ENCODE peak calls at places on chromosome 1, in eight cellular contexts. V is SJSA1, Y is breast epithelium, J is transverse colon, W is PC-3, E is RWPE1, L is mesendoderm, G is aorta. H is an unnamed sample.

GRCh38 chr1:29469457-29469856 is 233.1 kb downstream of the PTPRU start:
- DNase-seq in V (no peak), Y (no peak), J (no peak), W (no peak), E (no peak), L (no peak), G (peak), H (no peak)

GRCh38 chr1:5664906-5665875 is 327.0 kb downstream of the NPHP4 start:
- DNase-seq in V (no peak), Y (no peak), J (no peak), W (no peak), E (no peak), L (peak), G (peak), H (no peak)

GRCh38 chr1:198879711-198880306 is 241.0 kb downstream of the PTPRC start:
- DNase-seq in V (no peak), Y (no peak), J (no peak), W (no peak), E (no peak), L (no peak), G (no peak), H (no peak)

GRCh38 chr1:40818264-40818961 is 34.8 kb downstream of the KCNQ4 start:
- DNase-seq in V (no peak), Y (peak), J (peak), W (no peak), E (peak), L (peak), G (peak), H (no peak)

GRCh38 chr1:109432336-109432735 is 6.1 kb upstream of the PSMA5 start:
- DNase-seq in V (no peak), Y (no peak), J (no peak), W (no peak), E (no peak), L (no peak), G (no peak), H (no peak)

GRCh38 chr1:172902861-172903381 is 147.8 kb downstream of the TNFSF18 start:
- DNase-seq in V (no peak), Y (no peak), J (no peak), W (peak), E (peak), L (no peak), G (no peak), H (peak)

GRCh38 chr1:46204406-46204742 is 1.2 kb downstream of the LURAP1 start:
- DNase-seq in V (no peak), Y (no peak), J (no peak), W (no peak), E (no peak), L (no peak), G (peak), H (no peak)

GRCh38 chr1:91622586-91622985 is 121.9 kb downstream of the CDC7 start:
- DNase-seq in V (no peak), Y (no peak), J (peak), W (no peak), E (no peak), L (no peak), G (peak), H (no peak)

GRCh38 chr1:4482526-4482925 is 171.9 kb upstream of the AJAP1 start:
- DNase-seq in V (no peak), Y (no peak), J (no peak), W (no peak), E (no peak), L (no peak), G (no peak), H (no peak)

GRCh38 chr1:225427249-225428065 is at the start of gene LBR:
- DNase-seq in V (no peak), Y (no peak), J (peak), W (peak), E (peak), L (no peak), G (peak), H (no peak)

GRCh38 chr1:28819020-28819419 is 7.0 kb downstream of the OPRD1 start:
- DNase-seq in V (no peak), Y (no peak), J (no peak), W (no peak), E (no peak), L (no peak), G (no peak), H (no peak)

GRCh38 chr1:12634156-12634555 is 9.7 kb upstream of the AADACL4 start:
- DNase-seq in V (no peak), Y (no peak), J (no peak), W (no peak), E (no peak), L (no peak), G (no peak), H (no peak)

GRCh38 chr1:2587071-2587859 is 688 bp downstream of the PRXL2B start:
- DNase-seq in V (no peak), Y (no peak), J (peak), W (peak), E (peak), L (peak), G (peak), H (no peak)

GRCh38 chr1:183306317-183307042 is 111.7 kb downstream of the NMNAT2 start:
- DNase-seq in V (no peak), Y (no peak), J (no peak), W (peak), E (peak), L (peak), G (no peak), H (no peak)

GRCh38 chr1:53402891-53403655 is 56.1 kb upstream of the DMRTB1 start:
- DNase-seq in V (peak), Y (no peak), J (no peak), W (no peak), E (no peak), L (no peak), G (no peak), H (no peak)

GRCh38 chr1:24705260-24706073 is 39.8 kb upstream of the CLIC4 start:
- DNase-seq in V (peak), Y (peak), J (peak), W (peak), E (peak), L (peak), G (peak), H (peak)

GRCh38 chr1:36239941-36240637 is 15.8 kb downstream of the THRAP3 start:
- DNase-seq in V (no peak), Y (no peak), J (no peak), W (no peak), E (no peak), L (no peak), G (no peak), H (no peak)

GRCh38 chr1:234583755-234584430 is 26.1 kb downstream of the IRF2BP2 start:
- DNase-seq in V (peak), Y (no peak), J (no peak), W (no peak), E (no peak), L (no peak), G (no peak), H (no peak)

GRCh38 chr1:198656500-198656932 is 17.7 kb downstream of the PTPRC start:
- DNase-seq in V (no peak), Y (no peak), J (peak), W (peak), E (no peak), L (no peak), G (peak), H (peak)

GRCh38 chr1:34885405-34886247 is 26.1 kb upstream of the SMIM12 start:
- DNase-seq in V (peak), Y (no peak), J (peak), W (no peak), E (peak), L (peak), G (peak), H (no peak)

GRCh38 chr1:29682918-29683314 is 446.6 kb downstream of the PTPRU start:
- DNase-seq in V (peak), Y (peak), J (no peak), W (peak), E (no peak), L (no peak), G (no peak), H (no peak)

GRCh38 chr1:231694081-231694443 is 67.5 kb downstream of the DISC1 start:
- DNase-seq in V (no peak), Y (no peak), J (no peak), W (no peak), E (no peak), L (no peak), G (no peak), H (no peak)

GRCh38 chr1:228555074-228555989 is 68.2 kb downstream of the RNF187 start:
- DNase-seq in V (no peak), Y (no peak), J (no peak), W (no peak), E (no peak), L (peak), G (no peak), H (no peak)

GRCh38 chr1:26584022-26584485 is 54.5 kb downstream of the RPS6KA1 start:
- DNase-seq in V (no peak), Y (peak), J (no peak), W (peak), E (no peak), L (peak), G (peak), H (no peak)

GRCh38 chr1:51897699-51898031 is 19.1 kb upstream of the NRDC start:
- DNase-seq in V (peak), Y (no peak), J (no peak), W (peak), E (peak), L (no peak), G (no peak), H (no peak)

GRCh38 chr1:202047977-202048376 is 37.6 kb downstream of the ELF3 start:
- DNase-seq in V (no peak), Y (no peak), J (peak), W (no peak), E (no peak), L (no peak), G (no peak), H (no peak)

GRCh38 chr1:70042090-70042716 is 163.2 kb downstream of the LRRC40 start:
- DNase-seq in V (no peak), Y (no peak), J (no peak), W (no peak), E (no peak), L (no peak), G (no peak), H (no peak)

GRCh38 chr1:52139817-52140540 is 1.9 kb upstream of the ZFYVE9 start:
- DNase-seq in V (no peak), Y (no peak), J (no peak), W (peak), E (peak), L (no peak), G (no peak), H (peak)

GRCh38 chr1:99969729-99970591 is at the start of gene SLC35A3:
- DNase-seq in V (peak), Y (peak), J (peak), W (peak), E (peak), L (peak), G (peak), H (no peak)

GRCh38 chr1:43414634-43415223 is 25.0 kb downstream of the SZT2 start:
- DNase-seq in V (peak), Y (no peak), J (peak), W (peak), E (peak), L (peak), G (peak), H (no peak)

GRCh38 chr1:118963138-118963455 is 25.0 kb downstream of the TBX15 start:
- DNase-seq in V (no peak), Y (no peak), J (no peak), W (no peak), E (no peak), L (no peak), G (no peak), H (no peak)

GRCh38 chr1:202710070-202711025 is at the start of gene SYT2:
- DNase-seq in V (peak), Y (no peak), J (peak), W (no peak), E (no peak), L (peak), G (peak), H (no peak)

GRCh38 chr1:41919131-41919530 is 409 bp upstream of the HIVEP3 start:
- DNase-seq in V (no peak), Y (no peak), J (no peak), W (no peak), E (no peak), L (no peak), G (no peak), H (no peak)

GRCh38 chr1:211625040-211625439 is 46.1 kb upstream of the SLC30A1 start:
- DNase-seq in V (no peak), Y (no peak), J (peak), W (peak), E (peak), L (peak), G (no peak), H (no peak)

GRCh38 chr1:19725606-19726005 is 60.9 kb downstream of the HTR6 start:
- DNase-seq in V (no peak), Y (no peak), J (no peak), W (no peak), E (no peak), L (no peak), G (no peak), H (no peak)

GRCh38 chr1:110873856-110874255 is 908 bp downstream of the CD53 start:
- DNase-seq in V (no peak), Y (no peak), J (no peak), W (no peak), E (no peak), L (no peak), G (no peak), H (no peak)

GRCh38 chr1:110874303-110875215 is 1.6 kb downstream of the CD53 start:
- DNase-seq in V (no peak), Y (no peak), J (no peak), W (no peak), E (no peak), L (no peak), G (no peak), H (no peak)

GRCh38 chr1:110872745-110873435 is at the start of gene CD53:
- DNase-seq in V (no peak), Y (no peak), J (peak), W (no peak), E (no peak), L (no peak), G (no peak), H (no peak)

GRCh38 chr1:110870721-110871388 is 2.1 kb upstream of the CD53 start:
- DNase-seq in V (no peak), Y (no peak), J (no peak), W (no peak), E (no peak), L (peak), G (no peak), H (no peak)

DNA sequence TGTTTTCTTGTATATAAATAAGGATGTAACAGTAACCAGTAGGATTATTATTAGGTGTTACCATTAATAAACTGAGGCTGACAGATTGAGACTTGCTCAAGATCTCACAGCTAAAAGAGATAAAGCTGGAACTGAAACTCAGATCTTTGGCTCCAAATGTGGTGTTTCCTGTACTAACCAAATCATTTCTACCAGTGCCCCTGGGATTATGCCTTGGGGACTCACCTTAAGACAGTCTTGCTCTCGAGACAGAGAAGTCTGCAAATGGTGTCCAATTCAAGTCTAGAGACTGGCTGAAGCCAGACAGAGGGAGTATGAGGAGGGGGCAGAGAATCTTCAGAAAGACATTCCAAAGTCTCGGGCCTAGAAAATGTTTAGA is 593 bp upstream of the CD53 start:
- DNase-seq in V (no peak), Y (no peak), J (no peak), W (no peak), E (no peak), L (no peak), G (no peak), H (no peak)
- H3K27ac ChIP-seq in V (no peak), Y (no peak), J (peak), W (no peak), E (no peak), L (no peak), G (no peak), H (no peak)

GRCh38 chr1:15155760-15156743 is 2.5 kb downstream of the TMEM51 start:
- DNase-seq in V (no peak), Y (no peak), J (no peak), W (no peak), E (no peak), L (no peak), G (no peak), H (no peak)

GRCh38 chr1:15156807-15157380 is 3.3 kb downstream of the TMEM51 start:
- DNase-seq in V (no peak), Y (no peak), J (no peak), W (no peak), E (no peak), L (no peak), G (no peak), H (no peak)

GRCh38 chr1:15158506-15159165 is 5.1 kb downstream of the TMEM51 start:
- DNase-seq in V (no peak), Y (no peak), J (no peak), W (peak), E (peak), L (no peak), G (no peak), H (no peak)

GRCh38 chr1:15159166-15159555 is 5.6 kb downstream of the TMEM51 start:
- DNase-seq in V (no peak), Y (no peak), J (no peak), W (no peak), E (no peak), L (no peak), G (no peak), H (no peak)

GRCh38 chr1:15157524-15158399 is 4.2 kb downstream of the TMEM51 start:
- DNase-seq in V (no peak), Y (no peak), J (no peak), W (no peak), E (no peak), L (no peak), G (no peak), H (no peak)
- H3K27ac ChIP-seq in V (no peak), Y (no peak), J (peak), W (peak), E (peak), L (no peak), G (no peak), H (peak)

GRCh38 chr1:185653615-185654014 is 80.6 kb upstream of the HMCN1 start:
- DNase-seq in V (no peak), Y (no peak), J (no peak), W (no peak), E (no peak), L (no peak), G (no peak), H (no peak)
- H3K27ac ChIP-seq in V (no peak), Y (no peak), J (no peak), W (no peak), E (no peak), L (no peak), G (no peak), H (no peak)

GRCh38 chr1:207999274-207999915 is 88.5 kb upstream of the CD34 start:
- DNase-seq in V (peak), Y (no peak), J (no peak), W (no peak), E (no peak), L (no peak), G (no peak), H (no peak)
- H3K27ac ChIP-seq in V (no peak), Y (no peak), J (no peak), W (no peak), E (no peak), L (no peak), G (no peak), H (no peak)

DNA sequence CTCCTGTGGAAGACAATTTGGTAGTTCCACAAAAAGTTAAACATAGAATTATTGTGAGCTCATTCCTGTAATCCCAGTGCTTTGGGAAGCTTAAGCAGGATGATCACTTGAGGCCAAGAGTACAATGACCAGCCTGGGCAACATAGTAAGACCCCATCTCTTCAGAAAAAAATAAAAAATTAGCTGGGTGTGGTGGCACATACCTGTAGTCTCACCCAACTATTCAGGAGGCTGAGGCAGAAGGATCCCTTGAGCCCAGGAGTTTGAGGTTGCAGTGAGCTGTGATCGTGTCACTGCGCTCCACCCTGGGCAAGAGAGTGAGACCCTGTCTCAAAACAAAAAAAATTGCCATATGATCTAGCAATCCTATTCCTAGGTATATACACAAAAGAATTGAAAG is 4.1 kb upstream of the CHML start:
- DNase-seq in V (no peak), Y (no peak), J (no peak), W (no peak), E (no peak), L (no peak), G (no peak), H (no peak)
- H3K27ac ChIP-seq in V (no peak), Y (no peak), J (no peak), W (no peak), E (no peak), L (no peak), G (no peak), H (no peak)

GRCh38 chr1:111551623-111552470 is 48.4 kb upstream of the ADORA3 start:
- DNase-seq in V (no peak), Y (no peak), J (no peak), W (no peak), E (no peak), L (peak), G (no peak), H (no peak)

GRCh38 chr1:111553199-111553598 is 49.8 kb upstream of the ADORA3 start:
- DNase-seq in V (peak), Y (no peak), J (no peak), W (peak), E (peak), L (peak), G (no peak), H (peak)

GRCh38 chr1:111556318-111557037 is 53.0 kb upstream of the ADORA3 start:
- DNase-seq in V (no peak), Y (no peak), J (no peak), W (peak), E (no peak), L (no peak), G (no peak), H (no peak)

DNA sequence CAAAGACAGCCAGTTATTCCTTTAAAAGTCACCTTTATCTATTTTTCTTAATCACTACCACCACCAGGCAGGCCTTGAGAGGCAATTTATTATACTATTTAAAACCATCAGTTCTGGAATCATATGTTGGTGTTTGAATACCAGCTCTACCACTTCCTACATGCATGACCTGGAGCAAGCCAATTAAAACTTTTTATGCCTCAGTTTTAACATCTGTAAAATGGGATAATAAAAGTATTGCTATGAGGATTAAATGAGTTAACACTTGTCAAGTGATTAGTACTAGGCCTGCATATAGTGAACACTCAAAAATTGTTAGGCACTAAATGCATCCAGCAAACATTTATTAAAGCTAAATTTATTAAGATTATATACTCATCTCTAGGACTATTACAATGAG is 49.2 kb upstream of the ADORA3 start:
- DNase-seq in V (no peak), Y (no peak), J (no peak), W (no peak), E (no peak), L (no peak), G (no peak), H (no peak)
- H3K27ac ChIP-seq in V (peak), Y (no peak), J (peak), W (no peak), E (no peak), L (no peak), G (no peak), H (peak)

GRCh38 chr1:168628807-168629206 is 52.4 kb downstream of the XCL1 start:
- DNase-seq in V (no peak), Y (no peak), J (no peak), W (peak), E (peak), L (peak), G (no peak), H (peak)
- H3K27ac ChIP-seq in V (no peak), Y (no peak), J (no peak), W (peak), E (no peak), L (no peak), G (no peak), H (peak)

GRCh38 chr1:23126801-23127200 is 41.9 kb downstream of the LUZP1 start:
- DNase-seq in V (no peak), Y (no peak), J (no peak), W (peak), E (peak), L (no peak), G (no peak), H (peak)
- H3K27ac ChIP-seq in V (no peak), Y (no peak), J (no peak), W (no peak), E (no peak), L (no peak), G (no peak), H (peak)

GRCh38 chr1:15953791-15954201 is 22.1 kb downstream of the ZBTB17 start:
- DNase-seq in V (no peak), Y (no peak), J (no peak), W (no peak), E (no peak), L (no peak), G (no peak), H (no peak)

GRCh38 chr1:15957221-15958090 is 18.4 kb downstream of the ZBTB17 start:
- DNase-seq in V (no peak), Y (no peak), J (no peak), W (no peak), E (no peak), L (peak), G (peak), H (no peak)

GRCh38 chr1:15954316-15954715 is 21.6 kb downstream of the ZBTB17 start:
- DNase-seq in V (no peak), Y (no peak), J (no peak), W (no peak), E (no peak), L (no peak), G (no peak), H (no peak)

GRCh38 chr1:15956150-15956549 is 19.8 kb downstream of the ZBTB17 start:
- DNase-seq in V (no peak), Y (no peak), J (no peak), W (no peak), E (no peak), L (no peak), G (no peak), H (no peak)

GRCh38 chr1:15955552-15955951 is 20.3 kb downstream of the ZBTB17 start:
- DNase-seq in V (no peak), Y (no peak), J (no peak), W (no peak), E (no peak), L (no peak), G (no peak), H (no peak)
- H3K27ac ChIP-seq in V (no peak), Y (no peak), J (peak), W (no peak), E (peak), L (no peak), G (peak), H (peak)

H was measured in epithelial cell of prostate.